ENCODE peak calls at places on chromosomes 2 and 18, in five cellular contexts. E, Y, D, C and X are unnamed samples.

GRCh38 chr2:64177315-64177714 is 33.1 kb upstream of the PELI1 start:
- DNase-seq in D (no peak), C (no peak), E (peak), Y (no peak), X (no peak)

GRCh38 chr18:25237571-25238267 is 114.2 kb downstream of the ZNF521 start:
- DNase-seq in Y (no peak), E (peak), D (no peak), C (no peak), X (no peak)

GRCh38 chr2:161400076-161400475 is 16.0 kb upstream of the TBR1 start:
- DNase-seq in C (no peak), D (no peak), Y (no peak), E (no peak), X (no peak)

GRCh38 chr2:239188536-239188935 is 212.3 kb downstream of the HDAC4 start:
- DNase-seq in E (no peak), Y (peak), D (no peak), C (no peak), X (peak)

GRCh38 chr2:98315957-98316356 is 30.3 kb upstream of the CNGA3 start:
- DNase-seq in C (no peak), E (no peak), D (no peak), Y (no peak), X (no peak)

GRCh38 chr2:224940618-224941017 is 101.7 kb downstream of the DOCK10 start:
- DNase-seq in C (no peak), Y (no peak), D (no peak), E (no peak), X (no peak)

GRCh38 chr2:71934320-71934593 is 213.4 kb downstream of the CYP26B1 start:
- DNase-seq in C (no peak), Y (no peak), D (no peak), E (no peak), X (no peak)

GRCh38 chr2:11998626-11999378 is 252.4 kb downstream of the LPIN1 start:
- DNase-seq in Y (no peak), C (no peak), D (no peak), E (peak), X (no peak)

GRCh38 chr2:11342561-11343343 is 1.7 kb downstream of the ROCK2 start:
- DNase-seq in E (peak), C (no peak), D (no peak), Y (no peak), X (no peak)

GRCh38 chr18:76530846-76531245 is 35.8 kb upstream of the ZNF516 start:
- DNase-seq in Y (no peak), E (no peak), C (no peak), D (no peak), X (no peak)